ENCODE peak calls at places on chromosome 7, in ten cellular contexts. M is A549, Y is OCI-LY7, C is kidney, P is aorta, V is left lung, Q is small intestine, T is Peyer's patch, S is SJSA1, W is IMR-90. R is an unnamed sample. For H3K4me1, the result is how much of the 10 kb centered on the place peaks cover.

GRCh38 chr7:138698281-138698680 is 2.9 kb downstream of the SVOPL start:
- DNase-seq in V (no peak), Y (no peak), Q (no peak), T (no peak), S (no peak), C (no peak), M (no peak), W (no peak), P (no peak), R (no peak)

GRCh38 chr7:136857573-136857972 is 10.9 kb upstream of the CHRM2 start:
- DNase-seq in C (no peak), T (no peak), Y (no peak), Q (no peak), V (no peak), S (no peak), M (no peak), P (no peak), W (peak), R (no peak)

GRCh38 chr7:39733881-39734571 is 110.7 kb downstream of the RALA start:
- DNase-seq in S (peak), C (no peak), P (no peak), Q (peak), Y (peak), V (no peak), W (peak), M (peak), T (no peak), R (no peak)

GRCh38 chr7:15755061-15755460 is 68.6 kb upstream of the MEOX2 start:
- DNase-seq in P (no peak), V (no peak), W (no peak), Y (no peak), T (no peak), Q (no peak), S (no peak), M (no peak), C (no peak), R (no peak)

GRCh38 chr7:140686921-140687320 is 9.6 kb upstream of the NDUFB2 start:
- DNase-seq in W (no peak), Q (no peak), C (peak), Y (no peak), V (no peak), T (no peak), S (no peak), M (no peak), P (peak), R (no peak)

GRCh38 chr7:85749715-85750453 is 563.0 kb upstream of the SEMA3D start:
- DNase-seq in V (peak), P (no peak), Y (peak), C (peak), M (no peak), W (no peak), T (no peak), S (no peak), Q (no peak), R (no peak)

GRCh38 chr7:137040745-137041144 is 172.3 kb downstream of the CHRM2 start:
- DNase-seq in T (no peak), W (no peak), Q (no peak), M (no peak), S (no peak), Y (no peak), P (no peak), V (no peak), C (no peak), R (no peak)

GRCh38 chr7:16604054-16604453 is 41.5 kb downstream of the ANKMY2 start:
- DNase-seq in C (no peak), W (no peak), S (no peak), T (no peak), V (no peak), Q (no peak), P (no peak), Y (no peak), M (peak), R (no peak)

GRCh38 chr7:151206914-151207313 is 3.4 kb downstream of the H2BK1 start:
- DNase-seq in S (no peak), P (no peak), C (no peak), V (no peak), M (no peak), T (no peak), Y (no peak), Q (peak), W (no peak), R (no peak)

GRCh38 chr7:133705596-133705995 is 421.5 kb upstream of the LRGUK start:
- DNase-seq in S (peak), C (no peak), Y (no peak), M (peak), W (peak), V (no peak), T (no peak), Q (no peak), P (no peak), R (no peak)

GRCh38 chr7:150332852-150333635 is 8.4 kb downstream of the RARRES2 start:
- DNase-seq in W (no peak), P (no peak), S (no peak), V (no peak), Q (no peak), T (no peak), Y (no peak), M (no peak), C (peak), R (no peak)

GRCh38 chr7:129975309-129975708 is 22.5 kb upstream of the UBE2H start:
- DNase-seq in W (no peak), P (no peak), C (no peak), S (no peak), T (no peak), Y (no peak), M (no peak), V (no peak), Q (no peak), R (no peak)

GRCh38 chr7:69429817-69430501 is 168.3 kb upstream of the AUTS2 start:
- DNase-seq in V (no peak), Y (no peak), S (no peak), W (no peak), M (no peak), Q (no peak), T (peak), P (peak), C (peak), R (no peak)

GRCh38 chr7:30559566-30559965 is 35.1 kb upstream of the GARS1 start:
- DNase-seq in M (no peak), T (no peak), Q (no peak), V (no peak), C (no peak), W (no peak), S (no peak), P (no peak), Y (no peak), R (no peak)

GRCh38 chr7:103539875-103540274 is 93.9 kb upstream of the SLC26A5 start:
- DNase-seq in Y (no peak), W (no peak), V (no peak), S (no peak), M (no peak), P (no peak), C (no peak), Q (no peak), T (no peak), R (no peak)

GRCh38 chr7:29099896-29100847 is 46.2 kb downstream of the CPVL start:
- DNase-seq in C (no peak), Q (no peak), T (no peak), P (no peak), S (no peak), V (no peak), M (no peak), W (no peak), Y (no peak), R (no peak)

GRCh38 chr7:123594813-123595241 is 6.8 kb upstream of the ASB15 start:
- DNase-seq in M (no peak), Y (no peak), W (no peak), T (no peak), P (no peak), Q (peak), S (no peak), C (no peak), V (no peak), R (no peak)

GRCh38 chr7:27053153-27053552 is 42.6 kb downstream of the HOXA1 start:
- DNase-seq in C (no peak), W (no peak), V (no peak), S (no peak), P (no peak), Q (no peak), Y (no peak), T (no peak), M (no peak), R (no peak)

GRCh38 chr7:136874393-136875032 is 6.1 kb downstream of the CHRM2 start:
- DNase-seq in Y (peak), P (no peak), S (no peak), M (peak), V (no peak), C (no peak), T (no peak), W (peak), Q (no peak), R (no peak)

GRCh38 chr7:93921607-93922446 is at the start of gene GNG11:
- DNase-seq in Y (peak), T (peak), W (peak), M (peak), Q (peak), S (peak), C (peak), V (peak), P (peak), R (peak)

GRCh38 chr7:27551803-27552202 is 110.9 kb downstream of the HIBADH start:
- DNase-seq in T (no peak), Y (no peak), W (no peak), S (no peak), Q (no peak), M (no peak), P (no peak), C (no peak), V (no peak), R (no peak)

GRCh38 chr7:128842674-128843641 is 12.8 kb downstream of the FLNC start:
- DNase-seq in C (peak), M (no peak), S (no peak), P (peak), T (no peak), W (no peak), Q (no peak), Y (no peak), V (peak), R (no peak)

GRCh38 chr7:114051871-114052324 is 133.1 kb upstream of the PPP1R3A start:
- DNase-seq in Y (peak), V (no peak), M (no peak), S (no peak), T (no peak), Q (no peak), C (no peak), P (no peak), W (no peak), R (no peak)

GRCh38 chr7:88184848-88185304 is 35.0 kb downstream of the SRI start:
- DNase-seq in V (no peak), W (peak), Y (no peak), M (no peak), P (peak), T (no peak), Q (no peak), C (no peak), S (peak), R (no peak)

GRCh38 chr7:34090796-34091195 is 185.5 kb downstream of the BMPER start:
- DNase-seq in P (no peak), Y (no peak), C (no peak), S (no peak), V (no peak), W (peak), M (no peak), T (no peak), Q (no peak), R (no peak)

GRCh38 chr7:82005056-82005455 is 235.2 kb upstream of the HGF start:
- DNase-seq in P (no peak), C (no peak), M (no peak), Y (no peak), W (no peak), T (no peak), Q (peak), S (no peak), V (no peak), R (no peak)

GRCh38 chr7:154409703-154410311 is 357.6 kb downstream of the DPP6 start:
- DNase-seq in V (no peak), S (no peak), Y (peak), M (peak), Q (no peak), T (no peak), C (no peak), P (no peak), W (no peak), R (no peak)

GRCh38 chr7:5525271-5526189 is 101.9 kb upstream of the TNRC18 start:
- DNase-seq in T (no peak), V (no peak), P (no peak), Y (peak), S (peak), M (peak), Q (peak), C (no peak), W (peak), R (no peak)

GRCh38 chr7:55569797-55570196 is 2.5 kb downstream of the VOPP1 start:
- DNase-seq in S (no peak), Q (no peak), P (no peak), M (no peak), W (no peak), Y (peak), T (no peak), C (peak), V (no peak), R (no peak)

GRCh38 chr7:66255533-66256100 is 50.5 kb downstream of the TPST1 start:
- DNase-seq in Q (no peak), V (no peak), Y (no peak), S (no peak), T (no peak), W (peak), M (no peak), P (no peak), C (no peak), R (no peak)

GRCh38 chr7:7718461-7718860 is at the start of gene RPA3:
- DNase-seq in Y (no peak), M (no peak), S (no peak), Q (no peak), C (no peak), V (no peak), P (no peak), W (no peak), T (no peak), R (no peak)

GRCh38 chr7:156004265-156005201 is 192.3 kb upstream of the SHH start:
- DNase-seq in S (no peak), Q (no peak), C (peak), M (no peak), P (peak), V (peak), Y (no peak), T (peak), W (no peak), R (no peak)

GRCh38 chr7:97285348-97285747 is 167.8 kb downstream of the SDHAF3 start:
- DNase-seq in P (no peak), M (no peak), V (no peak), Q (no peak), Y (no peak), T (no peak), C (no peak), S (no peak), W (no peak), R (no peak)

GRCh38 chr7:148909560-148909959 is 25.5 kb upstream of the EZH2 start:
- DNase-seq in Y (no peak), W (no peak), S (no peak), P (no peak), Q (no peak), V (no peak), T (no peak), M (no peak), C (no peak), R (no peak)

GRCh38 chr7:985915-986741 is 3.1 kb downstream of the CYP2W1 start:
- DNase-seq in S (no peak), P (no peak), Q (peak), Y (no peak), V (peak), M (peak), W (peak), T (peak), C (peak), R (no peak)

GRCh38 chr7:21944616-21945373 is 904 bp downstream of the CDCA7L start:
- DNase-seq in Y (peak), C (peak), M (peak), T (peak), W (peak), V (peak), Q (peak), P (no peak), S (peak), R (no peak)

GRCh38 chr7:139071683-139072082 is 35.8 kb upstream of the ZC3HAV1L start:
- DNase-seq in T (no peak), W (no peak), M (no peak), V (no peak), Y (no peak), C (no peak), P (no peak), Q (peak), S (no peak), R (no peak)

GRCh38 chr7:158771-159170 is 33.6 kb upstream of the FAM20C start:
- DNase-seq in P (peak), Y (no peak), S (no peak), C (peak), Q (no peak), M (no peak), W (no peak), T (peak), V (peak), R (no peak)

GRCh38 chr7:47461161-47461560 is 120.8 kb downstream of the TNS3 start:
- DNase-seq in T (no peak), C (no peak), M (no peak), Q (no peak), W (peak), Y (no peak), S (no peak), P (peak), V (no peak), R (no peak)

DNA sequence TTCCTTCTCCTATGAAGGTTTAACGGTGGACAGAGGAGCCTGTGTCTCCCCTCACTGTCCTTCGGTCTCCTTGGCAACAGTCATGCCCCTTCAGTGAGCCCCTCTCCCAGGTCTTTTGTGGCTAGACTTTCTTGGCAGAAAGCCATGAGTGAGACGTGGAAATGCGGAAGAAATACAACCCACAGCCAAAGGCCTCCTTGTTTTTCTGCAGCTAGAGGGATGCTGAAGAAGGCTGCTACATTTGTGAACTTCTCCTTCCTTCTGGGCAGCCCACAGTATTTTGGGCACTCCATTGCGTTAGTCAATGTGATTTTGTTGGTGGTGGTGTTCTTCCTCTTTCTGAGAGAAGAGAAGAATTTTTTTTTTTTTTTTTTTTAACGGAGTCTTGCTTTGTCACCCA is 333.8 kb upstream of the PODXL start:
- DNase-seq in P (no peak), C (no peak), Y (no peak), W (no peak), S (no peak), Q (no peak), T (no peak), M (no peak), V (no peak), R (no peak)
- H3K27ac ChIP-seq in P (no peak), C (no peak), Y (no peak), W (no peak), S (no peak), Q (no peak), T (no peak), M (no peak), V (no peak), R (no peak)

GRCh38 chr7:121385056-121385799 is 10.9 kb downstream of the FAM3C start:
- DNase-seq in V (no peak), W (no peak), T (no peak), S (no peak), C (no peak), M (no peak), Q (peak), P (no peak), Y (no peak), R (no peak)
- H3K4me1 ChIP-seq in V (under half), W (under half), T (under half), S (under half), C (under half), M (under half), Q (under half), P (under half), Y (half or more), R (under half)

GRCh38 chr7:121398246-121398645 is 2.1 kb upstream of the FAM3C start:
- DNase-seq in T (no peak), Q (peak), P (no peak), C (no peak), S (no peak), W (no peak), Y (no peak), M (peak), V (no peak), R (no peak)

GRCh38 chr7:121395494-121395960 is 581 bp downstream of the FAM3C start:
- DNase-seq in T (no peak), V (no peak), Q (peak), M (peak), P (no peak), Y (peak), S (peak), W (peak), C (no peak), R (no peak)

GRCh38 chr7:121397346-121397745 is 1.2 kb upstream of the FAM3C start:
- DNase-seq in W (no peak), S (no peak), M (no peak), Q (peak), C (no peak), Y (no peak), V (no peak), T (no peak), P (no peak), R (no peak)

GRCh38 chr7:121395961-121396757 is at the start of gene FAM3C:
- DNase-seq in W (peak), M (peak), C (peak), T (peak), S (peak), Y (peak), Q (peak), V (peak), P (peak), R (peak)

DNA sequence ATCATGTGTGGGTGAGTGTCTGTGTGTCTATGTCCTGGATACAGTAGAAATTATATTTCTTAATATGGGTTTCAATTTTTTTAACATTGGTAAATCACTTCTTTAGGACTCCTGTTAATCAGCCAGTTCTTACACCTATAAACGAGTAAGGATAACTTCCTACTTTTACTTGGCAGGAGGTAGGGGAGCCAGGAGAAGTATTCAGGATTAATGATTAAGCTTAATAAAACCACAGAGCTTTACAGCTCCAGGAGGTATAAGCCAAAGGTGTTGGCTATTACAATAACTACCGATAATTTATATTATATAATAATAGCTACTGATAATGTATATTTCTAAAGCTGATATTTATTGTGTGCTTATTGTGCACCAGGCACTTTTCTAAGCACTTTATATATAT is 1.7 kb upstream of the FAM3C start:
- DNase-seq in M (no peak), W (no peak), C (no peak), P (no peak), V (no peak), T (no peak), Y (no peak), S (no peak), Q (peak), R (no peak)
- H3K27ac ChIP-seq in M (no peak), W (no peak), C (no peak), P (no peak), V (no peak), T (peak), Y (no peak), S (no peak), Q (no peak), R (no peak)

DNA sequence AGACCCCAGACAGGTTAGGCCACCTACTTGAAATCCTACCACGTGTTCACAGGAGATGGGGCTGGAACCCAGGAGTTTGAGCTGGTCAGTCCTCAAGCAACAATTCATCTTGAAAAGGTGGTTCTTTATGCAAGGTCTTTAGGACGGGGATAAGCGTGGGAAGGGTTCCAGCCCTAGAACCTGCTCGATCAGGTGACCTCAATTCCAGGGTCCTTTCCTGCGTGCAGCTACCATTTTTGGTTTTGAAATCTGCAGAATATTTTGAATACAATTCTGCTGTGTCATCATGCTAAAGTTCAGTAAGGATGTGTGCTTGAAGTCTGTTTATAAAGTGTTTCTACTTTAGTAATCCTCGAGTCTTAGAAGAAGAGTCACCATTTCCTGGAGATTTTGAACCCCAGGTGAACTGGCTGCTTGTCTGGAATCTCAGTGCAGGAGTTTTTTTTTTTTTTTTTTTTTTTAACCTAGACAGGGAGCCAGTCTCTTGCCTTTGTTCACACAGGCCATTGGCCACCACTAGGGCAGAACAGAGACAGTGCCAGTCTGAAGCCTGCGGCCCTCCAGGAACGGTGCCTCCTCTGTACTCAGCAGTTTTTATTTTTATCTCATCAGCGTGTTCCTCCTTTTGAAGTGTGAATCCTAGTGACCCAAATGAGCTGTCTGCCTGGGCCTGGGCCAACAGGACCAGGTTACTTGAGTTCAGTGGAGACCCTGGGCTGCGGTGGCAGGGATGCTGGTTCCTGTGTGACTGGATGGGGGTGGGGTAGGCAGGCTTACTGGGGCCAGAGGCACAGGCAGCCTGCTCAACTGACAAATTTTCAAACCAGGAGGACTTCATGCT is 54.6 kb downstream of the EEPD1 start:
- DNase-seq in V (peak), Y (no peak), T (no peak), W (peak), C (no peak), P (peak), S (peak), Q (peak), M (peak), R (no peak)
- H3K4me1 ChIP-seq in V (under half), Y (under half), T (under half), W (half or more), C (under half), P (under half), S (half or more), Q (under half), M (half or more), R (under half)